ENCODE peak calls at places on chromosomes 16 and 17, in four cellular contexts. O is WTC11, Y is K562, T is H1. V is an unnamed sample.

GRCh38 chr17:48544356-48545021 is 420 bp downstream of the HOXB2 start:
- DNase-seq in Y (peak), T (no peak), O (peak), V (no peak)

GRCh38 chr16:5905935-5906334 is 808.3 kb upstream of the EEF2KMT start:
- DNase-seq in O (no peak), Y (no peak), T (no peak), V (no peak)

GRCh38 chr17:67401106-67401505 is 24.0 kb downstream of the PITPNC1 start:
- DNase-seq in T (no peak), Y (no peak), O (no peak), V (no peak)

GRCh38 chr17:57869599-57870282 is 19.9 kb upstream of the MRPS23 start:
- DNase-seq in Y (no peak), O (no peak), T (no peak), V (no peak)

GRCh38 chr17:72516772-72517399 is 396.1 kb downstream of the SOX9 start:
- DNase-seq in O (no peak), T (no peak), Y (no peak), V (no peak)

GRCh38 chr17:47717261-47717697 is 15.8 kb upstream of the TBX21 start:
- DNase-seq in O (no peak), Y (peak), T (no peak), V (peak)

GRCh38 chr17:73371285-73371684 is 59.5 kb upstream of the CDC42EP4 start:
- DNase-seq in Y (no peak), O (no peak), T (no peak), V (no peak)

GRCh38 chr16:74275031-74275636 is 21.5 kb upstream of the PSMD7 start:
- DNase-seq in T (no peak), Y (peak), O (no peak), V (peak)

GRCh38 chr16:9107025-9107970 is 15.9 kb downstream of the HAPSTR1 start:
- DNase-seq in O (no peak), Y (no peak), T (no peak), V (no peak)

GRCh38 chr16:34802396-34802795 is 1343.0 kb downstream of the TP53TG3F start:
- DNase-seq in T (no peak), O (no peak), Y (no peak), V (peak)

GRCh38 chr16:23278031-23278430 is 24.1 kb upstream of the SCNN1B start:
- DNase-seq in O (no peak), Y (no peak), T (no peak), V (no peak)

GRCh38 chr16:51982715-51983680 is 563.9 kb downstream of the TOX3 start:
- DNase-seq in Y (peak), O (peak), T (peak), V (peak)

GRCh38 chr17:74752822-74753401 is 4.5 kb downstream of the NHERF1 start:
- DNase-seq in Y (no peak), T (no peak), O (no peak), V (no peak)

GRCh38 chr17:10265100-10265810 is 66.8 kb upstream of the GAS7 start:
- DNase-seq in Y (no peak), T (no peak), O (no peak), V (no peak)

GRCh38 chr17:78806451-78806850 is 24.4 kb upstream of the CYTH1 start:
- DNase-seq in O (no peak), T (no peak), Y (peak), V (no peak)

GRCh38 chr17:38731526-38732294 is 1.6 kb downstream of the CISD3 start:
- DNase-seq in Y (no peak), O (no peak), T (no peak), V (no peak)

GRCh38 chr17:41415833-41416335 is 8.5 kb downstream of the KRT37 start:
- DNase-seq in O (no peak), Y (no peak), T (no peak), V (no peak)

GRCh38 chr16:82197540-82198240 is 27.7 kb upstream of the MPHOSPH6 start:
- DNase-seq in Y (no peak), O (no peak), T (no peak), V (no peak)

GRCh38 chr17:73356561-73357170 is 44.9 kb upstream of the CDC42EP4 start:
- DNase-seq in O (no peak), T (no peak), Y (no peak), V (peak)

GRCh38 chr17:79532107-79532790 is 78.6 kb downstream of the RBFOX3 start:
- DNase-seq in O (no peak), T (no peak), Y (no peak), V (no peak)

GRCh38 chr16:58501242-58502131 is 1.5 kb downstream of the NDRG4 start:
- DNase-seq in T (peak), Y (peak), O (peak), V (peak)

GRCh38 chr17:3886776-3887175 is 6.1 kb downstream of the CAMKK1 start:
- DNase-seq in T (no peak), Y (no peak), O (no peak), V (no peak)

GRCh38 chr17:3888343-3889171 is 4.3 kb downstream of the CAMKK1 start:
- DNase-seq in T (peak), Y (peak), O (peak), V (no peak)

GRCh38 chr17:3889613-3890012 is 3.2 kb downstream of the CAMKK1 start:
- DNase-seq in T (no peak), O (no peak), Y (no peak), V (no peak)

GRCh38 chr17:3887394-3887793 is 5.5 kb downstream of the CAMKK1 start:
- DNase-seq in T (no peak), Y (no peak), O (no peak), V (no peak)

DNA sequence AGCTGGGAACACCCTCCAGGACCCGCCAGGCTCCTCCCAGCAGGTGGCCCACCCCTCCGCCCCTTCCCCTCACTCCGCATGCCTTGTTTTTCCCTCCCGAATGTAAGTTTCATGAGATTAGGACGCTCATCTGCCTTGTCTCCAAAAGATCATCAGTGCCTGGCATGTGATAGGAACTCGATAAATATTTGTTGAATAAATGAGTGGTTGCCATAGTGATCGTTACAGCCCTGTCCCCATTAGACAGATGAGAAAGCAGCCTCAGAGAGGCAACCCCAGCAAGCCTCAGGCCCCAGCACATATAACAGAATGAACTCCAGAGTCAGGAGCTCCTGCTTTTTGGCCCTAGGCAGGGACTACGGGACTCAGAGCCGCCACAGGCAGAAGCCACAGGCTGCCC is 5.0 kb downstream of the CAMKK1 start:
- DNase-seq in Y (no peak), O (no peak), T (no peak), V (no peak)
- TF ChIP-seq TEAD4 in Y (no peak), O (no peak), T (no peak), V (no peak)

GRCh38 chr17:1731194-1731506 is 6.6 kb downstream of the WDR81 start:
- DNase-seq in T (no peak), Y (no peak), O (no peak), V (peak)

GRCh38 chr17:1733047-1733357 is 8.5 kb downstream of the WDR81 start:
- DNase-seq in Y (no peak), T (no peak), O (no peak), V (no peak)

GRCh38 chr17:1732241-1733046 is 7.9 kb downstream of the WDR81 start:
- DNase-seq in T (no peak), O (no peak), Y (no peak), V (no peak)

GRCh38 chr17:1730004-1730344 is 5.5 kb downstream of the WDR81 start:
- DNase-seq in Y (no peak), O (no peak), T (no peak), V (no peak)

DNA sequence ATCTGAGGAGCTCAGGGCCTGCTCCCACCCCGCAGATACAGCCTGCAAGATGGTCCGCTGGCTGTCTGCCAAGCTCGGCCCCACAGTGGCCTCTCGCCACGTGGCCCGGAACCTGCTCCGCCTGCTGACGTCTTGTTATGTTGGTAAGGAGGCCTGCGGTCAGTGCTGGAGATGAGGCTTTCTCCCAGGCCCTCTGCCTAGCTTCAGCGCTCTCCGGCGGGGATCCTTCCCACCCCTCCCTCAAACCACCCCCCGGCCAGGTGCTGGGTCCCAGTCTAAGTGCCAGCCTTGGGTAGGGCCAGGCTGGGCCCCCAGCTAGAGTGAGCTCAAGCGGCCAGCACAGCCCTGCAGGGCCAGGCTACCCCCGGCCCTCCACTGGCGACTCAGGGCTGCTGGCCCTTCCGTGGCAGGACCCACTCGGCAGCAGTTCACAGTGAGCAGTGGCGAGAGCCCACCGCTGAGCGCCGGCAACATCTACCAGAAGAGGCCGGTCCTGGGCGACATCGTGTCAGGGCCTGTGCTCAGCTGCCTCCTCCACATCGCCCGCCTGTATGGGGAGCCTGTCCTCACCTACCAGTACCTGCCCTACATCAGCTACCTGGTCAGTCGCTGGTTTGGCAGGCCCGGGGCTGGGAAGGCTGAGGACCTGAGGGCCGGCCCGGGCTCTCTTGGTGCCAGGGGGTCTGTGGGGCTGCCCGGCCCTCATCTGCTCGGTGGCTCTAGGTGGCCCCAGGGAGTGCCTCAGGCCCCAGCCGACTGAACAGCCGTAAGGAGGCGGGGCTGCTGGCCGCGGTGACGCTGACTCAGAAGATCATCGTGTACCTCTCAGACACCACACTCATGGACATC is 6.1 kb downstream of the WDR81 start:
- DNase-seq in Y (peak), T (no peak), O (no peak), V (peak)
- TF ChIP-seq TEAD4 in Y (peak), T (no peak), O (no peak), V (no peak)

GRCh38 chr17:50447870-50448573 is 20.7 kb downstream of the CHAD start:
- DNase-seq in T (no peak), O (no peak), Y (peak), V (no peak)

GRCh38 chr17:50457621-50458020 is 11.1 kb downstream of the CHAD start:
- DNase-seq in T (no peak), O (no peak), Y (no peak), V (no peak)

GRCh38 chr17:50452627-50453300 is 15.9 kb downstream of the CHAD start:
- DNase-seq in O (no peak), T (no peak), Y (no peak), V (no peak)

GRCh38 chr17:50453901-50454300 is 14.8 kb downstream of the CHAD start:
- DNase-seq in O (no peak), Y (no peak), T (no peak), V (no peak)

DNA sequence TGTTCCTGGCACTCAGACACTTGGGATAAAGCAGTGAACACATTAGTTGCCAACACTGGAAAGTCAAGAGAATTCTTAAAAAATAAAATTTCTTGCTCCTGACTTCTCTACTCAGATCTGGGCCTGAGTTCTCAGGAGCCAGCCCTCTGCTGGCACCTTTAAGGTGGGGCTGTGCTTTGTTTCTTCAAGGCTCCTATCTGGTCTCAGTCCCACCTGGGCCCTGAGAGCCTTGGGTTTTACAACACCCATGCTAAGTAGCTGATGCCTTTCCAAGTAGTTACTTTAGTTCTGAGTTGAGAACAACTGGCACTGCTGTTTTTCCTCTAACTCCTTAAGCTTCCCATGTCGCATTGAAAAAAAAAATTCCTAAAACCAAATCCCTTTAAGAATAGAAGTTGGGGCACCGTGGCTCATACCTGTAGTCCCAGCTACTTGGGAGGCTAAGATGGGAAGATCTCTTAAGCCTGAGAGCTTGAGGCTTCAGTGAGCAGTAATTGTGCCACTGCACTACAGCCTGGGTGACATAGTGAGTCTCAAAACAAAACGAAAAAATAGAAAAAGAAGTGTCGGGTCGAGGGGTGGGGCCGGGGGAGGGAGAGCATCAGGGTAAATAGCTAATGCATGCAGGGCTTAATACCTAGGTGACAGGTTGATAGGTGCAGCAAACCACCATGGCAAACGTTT is 16.6 kb downstream of the CHAD start:
- DNase-seq in Y (no peak), T (no peak), O (no peak), V (no peak)
- TF ChIP-seq TEAD4 in Y (no peak), T (no peak), O (no peak), V (no peak)

GRCh38 chr16:11111166-11111565 is 144.8 kb downstream of the SOCS1 start:
- DNase-seq in Y (no peak), T (no peak), O (no peak), V (no peak)

GRCh38 chr16:11117576-11118211 is 138.3 kb downstream of the SOCS1 start:
- DNase-seq in O (no peak), Y (no peak), T (no peak), V (no peak)

GRCh38 chr16:11111891-11112634 is 143.9 kb downstream of the SOCS1 start:
- DNase-seq in O (no peak), Y (no peak), T (no peak), V (no peak)

GRCh38 chr16:11112723-11113348 is 143.2 kb downstream of the SOCS1 start:
- DNase-seq in O (no peak), T (no peak), Y (peak), V (no peak)

GRCh38 chr16:11114366-11115164 is 141.4 kb downstream of the SOCS1 start:
- DNase-seq in Y (no peak), T (no peak), O (no peak), V (no peak)
- TF ChIP-seq TEAD4 in Y (no peak), T (no peak), O (no peak), V (no peak)